ENCODE peak calls at places on chromosomes 11 and 22, in six cellular contexts. M is OCI-LY7; I is B cell; Q is A673; J is NCI-H1694; L is CD8-positive, alpha-beta memory T cell. A is an unnamed sample.

GRCh38 chr11:113238721-113239120 is 75.7 kb upstream of the TTC12 start:
- DNase-seq in M (no peak), I (no peak), Q (no peak), J (no peak), L (no peak), A (no peak)

GRCh38 chr11:64081663-64082442 is 46.1 kb downstream of the FLRT1 start:
- DNase-seq in M (no peak), I (no peak), Q (no peak), J (no peak), L (no peak), A (no peak)

GRCh38 chr11:89182773-89183172 is 5.1 kb downstream of the TYR start:
- DNase-seq in M (no peak), I (no peak), Q (no peak), J (no peak), L (no peak), A (no peak)

GRCh38 chr11:67126986-67127385 is 7.9 kb downstream of the KDM2A start:
- DNase-seq in M (no peak), I (no peak), Q (no peak), J (no peak), L (no peak), A (no peak)

GRCh38 chr11:120208012-120208441 is 2.8 kb upstream of the OAF start:
- DNase-seq in M (no peak), I (no peak), Q (no peak), J (no peak), L (no peak), A (no peak)

GRCh38 chr11:64318694-64319420 is 936 bp downstream of the PRDX5 start:
- DNase-seq in M (no peak), I (no peak), Q (no peak), J (no peak), L (no peak), A (no peak)

GRCh38 chr22:50112151-50113118 is 22.6 kb downstream of the MOV10L1 start:
- DNase-seq in M (no peak), I (no peak), Q (no peak), J (no peak), L (no peak), A (no peak)

GRCh38 chr22:29524440-29525191 is 28.9 kb downstream of the THOC5 start:
- DNase-seq in M (peak), I (peak), Q (peak), J (no peak), L (no peak), A (peak)

A was measured in GM10248.